ENCODE peak calls at places on chromosomes 12 and 14, in six cellular contexts. One of them, this sample, is unnamed. For H3K4me1 and H3K79me2, the result is how much of the 10 kb centered on the place peaks cover.

GRCh38 chr12:46209914-46210834 is 58.7 kb downstream of the SLC38A1 start:
- DNase-seq in PC-3: peak
- DNase-seq in neural progenitor cell: no peak
- DNase-seq in hepatocyte: no peak
- DNase-seq in HCT116: no peak
- DNase-seq in fibroblast of lung: peak
- DNase-seq in this sample: no peak

GRCh38 chr12:86860804-86861203 is 604.6 kb upstream of the MGAT4C start:
- DNase-seq in fibroblast of lung: no peak
- DNase-seq in hepatocyte: no peak
- DNase-seq in PC-3: no peak
- DNase-seq in HCT116: no peak
- DNase-seq in neural progenitor cell: no peak
- DNase-seq in this sample: no peak

GRCh38 chr12:112473056-112473455 is 54.3 kb downstream of the PTPN11 start:
- DNase-seq in PC-3: peak
- DNase-seq in HCT116: no peak
- DNase-seq in fibroblast of lung: no peak
- DNase-seq in hepatocyte: no peak
- DNase-seq in neural progenitor cell: peak
- DNase-seq in this sample: peak

GRCh38 chr12:81974762-81975161 is 215.6 kb upstream of the PPFIA2 start:
- DNase-seq in fibroblast of lung: no peak
- DNase-seq in neural progenitor cell: no peak
- DNase-seq in hepatocyte: no peak
- DNase-seq in HCT116: no peak
- DNase-seq in PC-3: no peak
- DNase-seq in this sample: no peak

GRCh38 chr14:101506921-101507300 is 54.4 kb upstream of the DIO3 start:
- DNase-seq in hepatocyte: no peak
- DNase-seq in PC-3: no peak
- DNase-seq in HCT116: no peak
- DNase-seq in neural progenitor cell: no peak
- DNase-seq in fibroblast of lung: no peak
- DNase-seq in this sample: peak

GRCh38 chr14:96584199-96584906 is 82.2 kb downstream of the PAPOLA start:
- DNase-seq in neural progenitor cell: peak
- DNase-seq in hepatocyte: peak
- DNase-seq in HCT116: peak
- DNase-seq in fibroblast of lung: peak
- DNase-seq in PC-3: peak
- DNase-seq in this sample: peak

GRCh38 chr12:38540156-38540555 is 223.6 kb downstream of the ALG10B start:
- DNase-seq in hepatocyte: no peak
- DNase-seq in neural progenitor cell: no peak
- DNase-seq in fibroblast of lung: no peak
- DNase-seq in HCT116: no peak
- DNase-seq in PC-3: peak
- DNase-seq in this sample: no peak

GRCh38 chr12:120804428-120804827 is 78.8 kb downstream of the ACADS start:
- DNase-seq in neural progenitor cell: no peak
- DNase-seq in PC-3: no peak
- DNase-seq in HCT116: no peak
- DNase-seq in hepatocyte: no peak
- DNase-seq in fibroblast of lung: no peak
- DNase-seq in this sample: no peak

GRCh38 chr12:109259545-109259895 is 49.6 kb downstream of the FOXN4 start:
- DNase-seq in hepatocyte: no peak
- DNase-seq in PC-3: no peak
- DNase-seq in neural progenitor cell: no peak
- DNase-seq in fibroblast of lung: no peak
- DNase-seq in HCT116: no peak
- DNase-seq in this sample: peak

GRCh38 chr12:93333054-93333453 is 44.7 kb upstream of the NUDT4 start:
- DNase-seq in fibroblast of lung: no peak
- DNase-seq in hepatocyte: no peak
- DNase-seq in neural progenitor cell: no peak
- DNase-seq in PC-3: no peak
- DNase-seq in HCT116: no peak
- DNase-seq in this sample: no peak

GRCh38 chr12:119666900-119667576 is 895 bp upstream of the PRKAB1 start:
- DNase-seq in hepatocyte: no peak
- DNase-seq in PC-3: no peak
- DNase-seq in neural progenitor cell: no peak
- DNase-seq in HCT116: no peak
- DNase-seq in fibroblast of lung: no peak
- DNase-seq in this sample: no peak

GRCh38 chr14:87615822-87616679 is 376.9 kb downstream of the GALC start:
- DNase-seq in neural progenitor cell: peak
- DNase-seq in fibroblast of lung: peak
- DNase-seq in PC-3: peak
- DNase-seq in HCT116: peak
- DNase-seq in hepatocyte: peak
- DNase-seq in this sample: no peak

GRCh38 chr12:89874146-89874545 is 165.5 kb upstream of the ATP2B1 start:
- DNase-seq in HCT116: no peak
- DNase-seq in neural progenitor cell: peak
- DNase-seq in hepatocyte: no peak
- DNase-seq in PC-3: no peak
- DNase-seq in fibroblast of lung: peak
- DNase-seq in this sample: no peak

GRCh38 chr14:36655054-36655381 is 6.6 kb upstream of the PAX9 start:
- DNase-seq in neural progenitor cell: peak
- DNase-seq in PC-3: no peak
- DNase-seq in hepatocyte: no peak
- DNase-seq in HCT116: no peak
- DNase-seq in fibroblast of lung: no peak
- DNase-seq in this sample: no peak

GRCh38 chr14:63867926-63868921 is 15.4 kb downstream of the SYNE2 start:
- DNase-seq in hepatocyte: no peak
- DNase-seq in neural progenitor cell: no peak
- DNase-seq in HCT116: no peak
- DNase-seq in PC-3: peak
- DNase-seq in fibroblast of lung: peak
- DNase-seq in this sample: no peak

GRCh38 chr14:30518867-30519266 is 40.1 kb upstream of the G2E3 start:
- DNase-seq in fibroblast of lung: no peak
- DNase-seq in HCT116: no peak
- DNase-seq in hepatocyte: no peak
- DNase-seq in neural progenitor cell: no peak
- DNase-seq in PC-3: no peak
- DNase-seq in this sample: no peak

GRCh38 chr12:2384533-2385328 is 331.9 kb downstream of the CACNA1C start:
- DNase-seq in HCT116: no peak
- DNase-seq in neural progenitor cell: no peak
- DNase-seq in hepatocyte: peak
- DNase-seq in PC-3: no peak
- DNase-seq in fibroblast of lung: peak
- DNase-seq in this sample: peak

GRCh38 chr14:100361626-100362025 is 38.5 kb downstream of the SLC25A47 start:
- DNase-seq in HCT116: no peak
- DNase-seq in fibroblast of lung: no peak
- DNase-seq in neural progenitor cell: no peak
- DNase-seq in PC-3: no peak
- DNase-seq in hepatocyte: no peak
- DNase-seq in this sample: no peak

GRCh38 chr12:49230810-49231209 is 34.1 kb upstream of the TUBA1C start:
- DNase-seq in HCT116: no peak
- DNase-seq in neural progenitor cell: no peak
- DNase-seq in fibroblast of lung: no peak
- DNase-seq in PC-3: no peak
- DNase-seq in hepatocyte: no peak
- DNase-seq in this sample: no peak

GRCh38 chr12:49233842-49234526 is 30.9 kb upstream of the TUBA1C start:
- DNase-seq in fibroblast of lung: peak
- DNase-seq in neural progenitor cell: no peak
- DNase-seq in hepatocyte: no peak
- DNase-seq in HCT116: no peak
- DNase-seq in PC-3: no peak
- DNase-seq in this sample: no peak

GRCh38 chr12:49232940-49233841 is 31.7 kb upstream of the TUBA1C start:
- DNase-seq in fibroblast of lung: peak
- DNase-seq in HCT116: no peak
- DNase-seq in PC-3: no peak
- DNase-seq in hepatocyte: peak
- DNase-seq in neural progenitor cell: peak
- DNase-seq in this sample: no peak

GRCh38 chr12:49230176-49230575 is 34.7 kb upstream of the TUBA1C start:
- DNase-seq in HCT116: no peak
- DNase-seq in neural progenitor cell: no peak
- DNase-seq in hepatocyte: no peak
- DNase-seq in PC-3: no peak
- DNase-seq in fibroblast of lung: no peak
- DNase-seq in this sample: no peak

GRCh38 chr12:49231881-49232650 is 32.8 kb upstream of the TUBA1C start:
- DNase-seq in PC-3: no peak
- DNase-seq in hepatocyte: no peak
- DNase-seq in fibroblast of lung: peak
- DNase-seq in neural progenitor cell: peak
- DNase-seq in HCT116: no peak
- DNase-seq in this sample: no peak
- H3K4me2 ChIP-seq in PC-3: no peak
- H3K4me2 ChIP-seq in hepatocyte: peak
- H3K4me2 ChIP-seq in fibroblast of lung: peak
- H3K4me2 ChIP-seq in neural progenitor cell: peak
- H3K4me2 ChIP-seq in HCT116: no peak
- H3K4me2 ChIP-seq in this sample: no peak

GRCh38 chr12:101166866-101167265 is 43.2 kb downstream of the SLC5A8 start:
- DNase-seq in hepatocyte: no peak
- DNase-seq in fibroblast of lung: no peak
- DNase-seq in PC-3: no peak
- DNase-seq in neural progenitor cell: no peak
- DNase-seq in HCT116: no peak
- DNase-seq in this sample: no peak

GRCh38 chr12:101173197-101173749 is 36.8 kb downstream of the SLC5A8 start:
- DNase-seq in HCT116: no peak
- DNase-seq in fibroblast of lung: no peak
- DNase-seq in hepatocyte: no peak
- DNase-seq in PC-3: no peak
- DNase-seq in neural progenitor cell: no peak
- DNase-seq in this sample: no peak

GRCh38 chr12:101174576-101174975 is 35.5 kb downstream of the SLC5A8 start:
- DNase-seq in neural progenitor cell: no peak
- DNase-seq in fibroblast of lung: no peak
- DNase-seq in hepatocyte: peak
- DNase-seq in PC-3: no peak
- DNase-seq in HCT116: no peak
- DNase-seq in this sample: no peak

GRCh38 chr12:101168000-101168399 is 42.0 kb downstream of the SLC5A8 start:
- DNase-seq in PC-3: no peak
- DNase-seq in HCT116: no peak
- DNase-seq in fibroblast of lung: no peak
- DNase-seq in hepatocyte: no peak
- DNase-seq in neural progenitor cell: no peak
- DNase-seq in this sample: no peak

DNA sequence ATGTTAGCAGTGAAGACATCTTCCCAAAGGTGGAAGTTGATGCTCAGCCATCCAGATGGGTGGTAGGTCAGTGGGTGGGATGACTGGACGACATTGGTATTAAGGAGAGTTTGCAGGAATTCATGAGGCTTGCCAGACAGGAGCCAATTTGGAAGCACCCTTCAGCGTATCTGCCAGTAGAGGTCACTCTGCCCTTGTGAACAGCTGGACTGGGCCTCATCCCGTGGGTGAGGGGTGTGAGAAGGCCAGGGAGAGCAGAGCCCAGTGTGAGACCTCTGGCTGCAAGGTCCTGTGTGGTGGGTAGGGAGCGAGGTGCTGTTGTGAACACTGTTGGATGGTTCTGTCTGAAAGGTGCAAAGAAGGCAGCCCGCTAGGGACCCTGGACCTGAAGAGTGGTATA is 37.7 kb downstream of the SLC5A8 start:
- DNase-seq in HCT116: no peak
- DNase-seq in fibroblast of lung: peak
- DNase-seq in neural progenitor cell: peak
- DNase-seq in hepatocyte: peak
- DNase-seq in PC-3: no peak
- DNase-seq in this sample: peak
- H3K4me1 ChIP-seq in HCT116: under half
- H3K4me1 ChIP-seq in fibroblast of lung: under half
- H3K4me1 ChIP-seq in neural progenitor cell: under half
- H3K4me1 ChIP-seq in hepatocyte: under half
- H3K4me1 ChIP-seq in PC-3: under half
- H3K4me1 ChIP-seq in this sample: under half

DNA sequence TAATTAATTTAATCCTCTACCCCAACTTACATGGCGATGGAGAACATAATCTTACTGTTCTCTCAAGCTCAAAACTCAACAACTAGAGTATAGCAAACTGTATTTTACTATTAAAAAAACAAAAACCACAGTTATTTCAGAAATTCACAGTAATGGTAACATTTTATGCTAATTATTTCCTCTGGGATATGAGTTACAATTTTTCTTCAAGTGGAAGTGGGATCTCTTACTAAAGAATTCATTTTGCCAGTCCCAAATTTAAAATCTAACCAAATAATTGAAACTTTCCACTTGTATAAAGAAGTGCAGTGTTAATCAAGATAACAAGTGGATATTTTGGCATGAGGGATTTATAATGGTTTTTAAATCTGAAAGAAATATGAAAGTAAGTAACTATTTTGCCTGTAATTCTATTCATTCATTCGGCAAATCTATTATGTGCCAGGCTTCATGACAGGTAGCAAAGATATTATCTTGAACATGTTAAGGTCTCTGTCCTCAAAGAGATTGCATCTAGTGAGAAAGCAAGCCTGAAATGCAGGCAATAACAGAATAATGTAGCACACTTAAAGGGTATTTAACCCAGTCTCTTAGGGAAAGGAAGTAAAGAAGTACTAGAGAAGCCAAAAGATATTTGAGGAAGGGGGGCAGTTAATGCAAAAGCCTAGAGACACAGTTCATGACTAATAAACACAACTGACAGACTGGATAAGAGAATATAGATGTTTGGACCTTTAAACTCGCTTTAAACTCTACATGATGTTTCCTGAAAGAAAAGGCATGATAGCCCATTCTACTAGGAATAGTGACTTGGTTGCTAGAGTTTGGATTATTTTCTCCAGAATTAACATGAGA is 44.0 kb downstream of the TAOK3 start:
- DNase-seq in PC-3: no peak
- DNase-seq in neural progenitor cell: no peak
- DNase-seq in fibroblast of lung: peak
- DNase-seq in hepatocyte: no peak
- DNase-seq in HCT116: no peak
- DNase-seq in this sample: no peak
- H3K79me2 ChIP-seq in PC-3: under half
- H3K79me2 ChIP-seq in neural progenitor cell: under half
- H3K79me2 ChIP-seq in fibroblast of lung: under half
- H3K79me2 ChIP-seq in hepatocyte: under half
- H3K79me2 ChIP-seq in HCT116: under half
- H3K79me2 ChIP-seq in this sample: under half

DNA sequence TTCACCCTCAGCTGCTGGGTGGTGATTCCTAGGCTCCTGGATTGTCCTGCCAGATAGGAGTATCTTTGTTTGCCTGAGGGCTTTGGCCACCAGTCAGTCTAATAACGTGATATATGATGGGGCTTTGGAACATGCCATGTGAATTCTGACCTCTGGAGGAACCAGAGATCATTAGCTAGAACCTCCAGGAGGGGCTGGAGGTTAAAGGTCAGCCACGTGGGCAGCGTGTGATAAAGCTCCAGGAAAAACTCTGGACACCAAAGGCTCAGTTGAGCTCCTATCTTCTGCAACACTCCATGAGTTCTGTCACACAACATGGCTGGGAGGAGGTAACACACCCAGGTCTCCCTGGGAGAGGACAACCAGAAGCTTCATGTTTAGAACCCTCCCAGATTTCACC is 251.1 kb downstream of the DAD1 start:
- DNase-seq in hepatocyte: no peak
- DNase-seq in PC-3: no peak
- DNase-seq in fibroblast of lung: no peak
- DNase-seq in neural progenitor cell: no peak
- DNase-seq in HCT116: no peak
- DNase-seq in this sample: no peak
- H3K4me2 ChIP-seq in hepatocyte: no peak
- H3K4me2 ChIP-seq in PC-3: no peak
- H3K4me2 ChIP-seq in fibroblast of lung: no peak
- H3K4me2 ChIP-seq in neural progenitor cell: no peak
- H3K4me2 ChIP-seq in HCT116: no peak
- H3K4me2 ChIP-seq in this sample: no peak

This sample was measured in osteoblast.